ENCODE peak calls at places on chromosomes 16 and 17, in nine cellular contexts. I is hepatic stellate cell, L is M059J, R is neural crest cell, N is NCI-H82, M is GM19239, W is stomach, J is heart right ventricle, O is Right ventricle myocardium superior. V is an unnamed sample.

GRCh38 chr16:20704281-20704680 is 6.8 kb upstream of the ACSM1 start:
- DNase-seq in O (no peak), W (no peak), N (no peak), I (no peak), L (peak), R (no peak), J (no peak), M (no peak), V (no peak)

GRCh38 chr17:2602597-2603017 is 9.2 kb downstream of the PAFAH1B1 start:
- DNase-seq in N (no peak), J (no peak), R (no peak), W (no peak), O (no peak), M (no peak), I (no peak), L (no peak), V (no peak)

GRCh38 chr17:38600906-38601305 is 4.8 kb downstream of the SRCIN1 start:
- DNase-seq in N (peak), R (no peak), W (no peak), J (no peak), I (no peak), M (no peak), O (no peak), L (no peak), V (no peak)

GRCh38 chr17:39391448-39391847 is 10.0 kb downstream of the FBXL20 start:
- DNase-seq in J (no peak), R (no peak), O (no peak), W (no peak), M (no peak), L (no peak), I (no peak), N (no peak), V (no peak)

GRCh38 chr16:55401036-55401435 is 77.0 kb downstream of the IRX6 start:
- DNase-seq in N (no peak), I (no peak), R (no peak), M (no peak), O (no peak), L (no peak), J (no peak), W (no peak), V (no peak)

GRCh38 chr17:79306688-79307323 is 232.2 kb downstream of the ENGASE start:
- DNase-seq in O (peak), J (peak), W (peak), M (no peak), L (no peak), I (no peak), R (no peak), N (no peak), V (no peak)

GRCh38 chr17:17091276-17091675 is 49.0 kb downstream of the MPRIP start:
- DNase-seq in I (no peak), M (no peak), N (no peak), L (no peak), W (no peak), J (no peak), R (no peak), O (no peak), V (no peak)

GRCh38 chr16:31215287-31216115 is 1.4 kb downstream of the PYDC1 start:
- DNase-seq in W (peak), M (no peak), J (peak), N (peak), L (peak), R (no peak), O (peak), I (peak), V (no peak)

V was measured in HT1080.